ENCODE peak calls at places on chromosomes 3 and 15, in eight cellular contexts. One of them, this sample, is unnamed.

GRCh38 chr3:169914321-169914720 is 2.9 kb downstream of the SAMD7 start:
- DNase-seq in stomach: no peak
- DNase-seq in upper lobe of right lung: no peak
- DNase-seq in neural progenitor cell: no peak
- DNase-seq in right cardiac atrium: no peak
- DNase-seq in cardiac muscle cell: no peak
- DNase-seq in Caco-2: no peak
- DNase-seq in heart right ventricle: no peak
- DNase-seq in this sample: peak; percentile 56

GRCh38 chr3:46463120-46463867 is 1.4 kb downstream of the LTF start:
- DNase-seq in right cardiac atrium: peak; percentile 71
- DNase-seq in Caco-2: no peak
- DNase-seq in heart right ventricle: peak; percentile 63
- DNase-seq in upper lobe of right lung: no peak
- DNase-seq in stomach: no peak
- DNase-seq in cardiac muscle cell: no peak
- DNase-seq in neural progenitor cell: no peak
- DNase-seq in this sample: no peak

GRCh38 chr3:101155828-101156227 is 162.6 kb upstream of the ABI3BP start:
- DNase-seq in Caco-2: no peak
- DNase-seq in cardiac muscle cell: no peak
- DNase-seq in stomach: no peak
- DNase-seq in right cardiac atrium: no peak
- DNase-seq in heart right ventricle: peak; percentile 45
- DNase-seq in neural progenitor cell: no peak
- DNase-seq in upper lobe of right lung: no peak
- DNase-seq in this sample: peak; percentile 55

GRCh38 chr15:57541805-57542504 is 49.7 kb upstream of the MYZAP start:
- DNase-seq in heart right ventricle: peak; percentile 68
- DNase-seq in right cardiac atrium: peak; percentile 90
- DNase-seq in neural progenitor cell: peak; percentile 70
- DNase-seq in upper lobe of right lung: no peak
- DNase-seq in Caco-2: peak; percentile 80
- DNase-seq in stomach: peak; percentile 72
- DNase-seq in cardiac muscle cell: peak; percentile 69
- DNase-seq in this sample: peak; percentile 60

GRCh38 chr15:85564686-85565085 is 184.3 kb downstream of the AKAP13 start:
- DNase-seq in stomach: no peak
- DNase-seq in Caco-2: no peak
- DNase-seq in heart right ventricle: no peak
- DNase-seq in upper lobe of right lung: no peak
- DNase-seq in cardiac muscle cell: no peak
- DNase-seq in neural progenitor cell: no peak
- DNase-seq in right cardiac atrium: no peak
- DNase-seq in this sample: no peak

GRCh38 chr3:167851749-167852148 is 116.2 kb downstream of the SERPINI1 start:
- DNase-seq in Caco-2: no peak
- DNase-seq in stomach: no peak
- DNase-seq in right cardiac atrium: no peak
- DNase-seq in heart right ventricle: no peak
- DNase-seq in neural progenitor cell: no peak
- DNase-seq in upper lobe of right lung: no peak
- DNase-seq in cardiac muscle cell: no peak
- DNase-seq in this sample: no peak

GRCh38 chr3:65948833-65949573 is 89.7 kb downstream of the MAGI1 start:
- DNase-seq in Caco-2: no peak
- DNase-seq in cardiac muscle cell: no peak
- DNase-seq in right cardiac atrium: no peak
- DNase-seq in upper lobe of right lung: no peak
- DNase-seq in stomach: no peak
- DNase-seq in heart right ventricle: no peak
- DNase-seq in neural progenitor cell: no peak
- DNase-seq in this sample: no peak

GRCh38 chr3:64798316-64798715 is 110.5 kb upstream of the ADAMTS9 start:
- DNase-seq in right cardiac atrium: peak; percentile 68
- DNase-seq in cardiac muscle cell: no peak
- DNase-seq in upper lobe of right lung: peak; percentile 75
- DNase-seq in Caco-2: no peak
- DNase-seq in neural progenitor cell: no peak
- DNase-seq in stomach: no peak
- DNase-seq in heart right ventricle: no peak
- DNase-seq in this sample: no peak

GRCh38 chr3:12062605-12063004 is 58.4 kb downstream of the SYN2 start:
- DNase-seq in neural progenitor cell: no peak
- DNase-seq in heart right ventricle: no peak
- DNase-seq in cardiac muscle cell: no peak
- DNase-seq in stomach: no peak
- DNase-seq in right cardiac atrium: no peak
- DNase-seq in upper lobe of right lung: no peak
- DNase-seq in Caco-2: no peak
- DNase-seq in this sample: no peak

GRCh38 chr3:85110393-85110792 is 151.6 kb downstream of the CADM2 start:
- DNase-seq in neural progenitor cell: no peak
- DNase-seq in heart right ventricle: no peak
- DNase-seq in Caco-2: no peak
- DNase-seq in cardiac muscle cell: no peak
- DNase-seq in stomach: no peak
- DNase-seq in right cardiac atrium: no peak
- DNase-seq in upper lobe of right lung: no peak
- DNase-seq in this sample: no peak

GRCh38 chr15:84976746-84977345 is 4.8 kb upstream of the PDE8A start:
- DNase-seq in upper lobe of right lung: no peak
- DNase-seq in heart right ventricle: no peak
- DNase-seq in cardiac muscle cell: no peak
- DNase-seq in right cardiac atrium: no peak
- DNase-seq in Caco-2: no peak
- DNase-seq in stomach: no peak
- DNase-seq in neural progenitor cell: no peak
- DNase-seq in this sample: no peak

GRCh38 chr15:35141743-35142356 is 56.8 kb upstream of the NANOGP8 start:
- DNase-seq in Caco-2: no peak
- DNase-seq in cardiac muscle cell: peak; percentile 13
- DNase-seq in heart right ventricle: no peak
- DNase-seq in upper lobe of right lung: no peak
- DNase-seq in stomach: no peak
- DNase-seq in neural progenitor cell: no peak
- DNase-seq in right cardiac atrium: no peak
- DNase-seq in this sample: no peak

GRCh38 chr15:87207945-87208580 is 1048.5 kb downstream of the NTRK3 start:
- DNase-seq in cardiac muscle cell: no peak
- DNase-seq in heart right ventricle: no peak
- DNase-seq in neural progenitor cell: no peak
- DNase-seq in upper lobe of right lung: no peak
- DNase-seq in stomach: no peak
- DNase-seq in Caco-2: no peak
- DNase-seq in right cardiac atrium: no peak
- DNase-seq in this sample: no peak

GRCh38 chr15:29570121-29570930 is 251.9 kb downstream of the TJP1 start:
- DNase-seq in stomach: no peak
- DNase-seq in heart right ventricle: no peak
- DNase-seq in right cardiac atrium: peak; percentile 50
- DNase-seq in upper lobe of right lung: no peak
- DNase-seq in Caco-2: peak; percentile 38
- DNase-seq in neural progenitor cell: peak; percentile 67
- DNase-seq in cardiac muscle cell: peak; percentile 66
- DNase-seq in this sample: peak; percentile 26

GRCh38 chr3:142725352-142725739 is 1.5 kb downstream of the TRPC1 start:
- DNase-seq in heart right ventricle: no peak
- DNase-seq in Caco-2: no peak
- DNase-seq in cardiac muscle cell: no peak
- DNase-seq in stomach: no peak
- DNase-seq in upper lobe of right lung: no peak
- DNase-seq in right cardiac atrium: no peak
- DNase-seq in neural progenitor cell: no peak
- DNase-seq in this sample: no peak

GRCh38 chr15:63366451-63366850 is 15.2 kb downstream of the CA12 start:
- DNase-seq in Caco-2: no peak
- DNase-seq in right cardiac atrium: no peak
- DNase-seq in cardiac muscle cell: no peak
- DNase-seq in upper lobe of right lung: no peak
- DNase-seq in neural progenitor cell: no peak
- DNase-seq in stomach: no peak
- DNase-seq in heart right ventricle: no peak
- DNase-seq in this sample: no peak

GRCh38 chr3:171284308-171285075 is 175.7 kb downstream of the TNIK start:
- DNase-seq in Caco-2: no peak
- DNase-seq in heart right ventricle: peak; percentile 50
- DNase-seq in stomach: no peak
- DNase-seq in cardiac muscle cell: no peak
- DNase-seq in upper lobe of right lung: no peak
- DNase-seq in neural progenitor cell: no peak
- DNase-seq in right cardiac atrium: no peak
- DNase-seq in this sample: peak; percentile 81

GRCh38 chr15:96336643-96337353 is 6.3 kb downstream of the NR2F2 start:
- DNase-seq in right cardiac atrium: no peak
- DNase-seq in heart right ventricle: no peak
- DNase-seq in Caco-2: no peak
- DNase-seq in upper lobe of right lung: no peak
- DNase-seq in stomach: no peak
- DNase-seq in cardiac muscle cell: no peak
- DNase-seq in neural progenitor cell: peak; percentile 71
- DNase-seq in this sample: no peak

GRCh38 chr3:139024968-139025367 is 4.2 kb upstream of the PRR23B start:
- DNase-seq in neural progenitor cell: no peak
- DNase-seq in right cardiac atrium: no peak
- DNase-seq in upper lobe of right lung: no peak
- DNase-seq in stomach: no peak
- DNase-seq in cardiac muscle cell: no peak
- DNase-seq in heart right ventricle: no peak
- DNase-seq in Caco-2: no peak
- DNase-seq in this sample: no peak

GRCh38 chr3:42653560-42654330 is at the start of gene ZBTB47:
- DNase-seq in cardiac muscle cell: peak; percentile 40
- DNase-seq in heart right ventricle: peak; percentile 72
- DNase-seq in neural progenitor cell: peak; percentile 41
- DNase-seq in upper lobe of right lung: peak; percentile 88
- DNase-seq in Caco-2: no peak
- DNase-seq in stomach: peak; percentile 61
- DNase-seq in right cardiac atrium: peak; percentile 90
- DNase-seq in this sample: peak; percentile 82

GRCh38 chr15:65006876-65007275 is 17.2 kb upstream of the SPG21 start:
- DNase-seq in upper lobe of right lung: no peak
- DNase-seq in neural progenitor cell: no peak
- DNase-seq in heart right ventricle: no peak
- DNase-seq in Caco-2: no peak
- DNase-seq in cardiac muscle cell: no peak
- DNase-seq in stomach: no peak
- DNase-seq in right cardiac atrium: no peak
- DNase-seq in this sample: no peak

GRCh38 chr3:138124689-138125420 is 7.3 kb downstream of the A4GNT start:
- DNase-seq in neural progenitor cell: no peak
- DNase-seq in Caco-2: no peak
- DNase-seq in heart right ventricle: no peak
- DNase-seq in stomach: no peak
- DNase-seq in right cardiac atrium: no peak
- DNase-seq in upper lobe of right lung: peak; percentile 68
- DNase-seq in cardiac muscle cell: no peak
- DNase-seq in this sample: no peak

DNA sequence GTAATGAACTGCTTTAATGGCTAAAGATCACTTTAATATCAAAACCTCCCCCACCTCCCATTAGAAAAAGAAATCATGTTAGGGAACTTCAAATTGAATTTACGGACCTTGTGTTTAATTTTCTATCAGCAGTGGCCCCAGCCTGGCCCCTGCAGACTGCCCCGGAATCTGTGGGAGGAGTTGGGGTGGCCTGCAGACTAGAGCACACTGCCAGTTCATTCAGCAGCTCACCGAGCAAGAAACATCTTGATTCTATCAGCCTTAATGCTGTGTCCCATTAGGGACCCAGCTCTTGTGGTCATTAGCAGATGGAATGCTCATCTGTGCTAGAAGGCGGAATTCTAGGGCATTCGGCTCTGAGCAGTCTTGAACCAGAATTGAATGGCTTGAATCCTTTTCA is 54.2 kb downstream of the FLNB start:
- DNase-seq in right cardiac atrium: no peak
- DNase-seq in heart right ventricle: no peak
- DNase-seq in neural progenitor cell: peak; percentile 27
- DNase-seq in Caco-2: no peak
- DNase-seq in stomach: no peak
- DNase-seq in upper lobe of right lung: no peak
- DNase-seq in cardiac muscle cell: no peak
- DNase-seq in this sample: no peak
- H3K27me3 ChIP-seq in right cardiac atrium: no peaks in the 10 kb centered on the region
- H3K27me3 ChIP-seq in heart right ventricle: no peaks in the 10 kb centered on the region
- H3K27me3 ChIP-seq in neural progenitor cell: no peaks in the 10 kb centered on the region
- H3K27me3 ChIP-seq in Caco-2: no peaks in the 10 kb centered on the region
- H3K27me3 ChIP-seq in stomach: no peaks in the 10 kb centered on the region
- H3K27me3 ChIP-seq in upper lobe of right lung: no peaks in the 10 kb centered on the region
- H3K27me3 ChIP-seq in cardiac muscle cell: no peaks in the 10 kb centered on the region
- H3K27me3 ChIP-seq in this sample: no peaks in the 10 kb centered on the region

GRCh38 chr3:172449468-172450149 is 1.4 kb upstream of the GHSR start:
- DNase-seq in neural progenitor cell: peak; percentile 89
- DNase-seq in right cardiac atrium: peak; percentile 57
- DNase-seq in upper lobe of right lung: no peak
- DNase-seq in heart right ventricle: peak; percentile 16
- DNase-seq in Caco-2: peak; percentile 43
- DNase-seq in stomach: no peak
- DNase-seq in cardiac muscle cell: peak; percentile 79
- DNase-seq in this sample: peak; percentile 37

GRCh38 chr3:172448661-172449467 is 608 bp upstream of the GHSR start:
- DNase-seq in upper lobe of right lung: no peak
- DNase-seq in right cardiac atrium: no peak
- DNase-seq in neural progenitor cell: peak; percentile 35
- DNase-seq in Caco-2: no peak
- DNase-seq in cardiac muscle cell: no peak
- DNase-seq in stomach: no peak
- DNase-seq in heart right ventricle: no peak
- DNase-seq in this sample: no peak

GRCh38 chr3:172447611-172448579 is at the start of gene GHSR:
- DNase-seq in heart right ventricle: no peak
- DNase-seq in stomach: no peak
- DNase-seq in Caco-2: no peak
- DNase-seq in cardiac muscle cell: no peak
- DNase-seq in neural progenitor cell: peak; percentile 28
- DNase-seq in right cardiac atrium: peak; percentile 34
- DNase-seq in upper lobe of right lung: no peak
- DNase-seq in this sample: no peak

GRCh38 chr3:172446198-172446597 is 2.1 kb downstream of the GHSR start:
- DNase-seq in upper lobe of right lung: no peak
- DNase-seq in stomach: no peak
- DNase-seq in cardiac muscle cell: no peak
- DNase-seq in right cardiac atrium: no peak
- DNase-seq in Caco-2: no peak
- DNase-seq in neural progenitor cell: no peak
- DNase-seq in heart right ventricle: no peak
- DNase-seq in this sample: no peak
- H3K27me3 ChIP-seq in upper lobe of right lung: peaks cover 60% of the 10 kb centered on the region
- H3K27me3 ChIP-seq in stomach: peaks cover 13% of the 10 kb centered on the region
- H3K27me3 ChIP-seq in cardiac muscle cell: peaks cover 96% of the 10 kb centered on the region
- H3K27me3 ChIP-seq in right cardiac atrium: no peaks in the 10 kb centered on the region
- H3K27me3 ChIP-seq in Caco-2: no peaks in the 10 kb centered on the region
- H3K27me3 ChIP-seq in neural progenitor cell: peaks cover 75% of the 10 kb centered on the region
- H3K27me3 ChIP-seq in heart right ventricle: peaks cover 66% of the 10 kb centered on the region
- H3K27me3 ChIP-seq in this sample: peaks cover 59% of the 10 kb centered on the region

GRCh38 chr15:77672110-77672509 is 39.4 kb upstream of the LINGO1 start:
- DNase-seq in stomach: no peak
- DNase-seq in cardiac muscle cell: no peak
- DNase-seq in upper lobe of right lung: no peak
- DNase-seq in heart right ventricle: no peak
- DNase-seq in neural progenitor cell: no peak
- DNase-seq in right cardiac atrium: no peak
- DNase-seq in Caco-2: no peak
- DNase-seq in this sample: no peak
- H3K27me3 ChIP-seq in stomach: no peaks in the 10 kb centered on the region
- H3K27me3 ChIP-seq in cardiac muscle cell: no peaks in the 10 kb centered on the region
- H3K27me3 ChIP-seq in upper lobe of right lung: peaks cover 23% of the 10 kb centered on the region
- H3K27me3 ChIP-seq in heart right ventricle: peaks cover 18% of the 10 kb centered on the region
- H3K27me3 ChIP-seq in neural progenitor cell: no peaks in the 10 kb centered on the region
- H3K27me3 ChIP-seq in right cardiac atrium: no peaks in the 10 kb centered on the region
- H3K27me3 ChIP-seq in Caco-2: no peaks in the 10 kb centered on the region
- H3K27me3 ChIP-seq in this sample: peaks cover 3% of the 10 kb centered on the region

GRCh38 chr3:127707777-127708438 is 35.2 kb downstream of the ABTB1 start:
- DNase-seq in upper lobe of right lung: peak; percentile 26
- DNase-seq in right cardiac atrium: peak; percentile 71
- DNase-seq in cardiac muscle cell: no peak
- DNase-seq in stomach: no peak
- DNase-seq in neural progenitor cell: no peak
- DNase-seq in heart right ventricle: peak; percentile 60
- DNase-seq in Caco-2: no peak
- DNase-seq in this sample: no peak
- H3K27me3 ChIP-seq in upper lobe of right lung: no peaks in the 10 kb centered on the region
- H3K27me3 ChIP-seq in right cardiac atrium: no peaks in the 10 kb centered on the region
- H3K27me3 ChIP-seq in cardiac muscle cell: no peaks in the 10 kb centered on the region
- H3K27me3 ChIP-seq in stomach: no peaks in the 10 kb centered on the region
- H3K27me3 ChIP-seq in neural progenitor cell: no peaks in the 10 kb centered on the region
- H3K27me3 ChIP-seq in heart right ventricle: no peaks in the 10 kb centered on the region
- H3K27me3 ChIP-seq in Caco-2: no peaks in the 10 kb centered on the region
- H3K27me3 ChIP-seq in this sample: no peaks in the 10 kb centered on the region

This sample was measured in MG63.